ENCODE peak calls at places on chromosomes 12 and 14, in six cellular contexts. X is osteocyte, K is epithelial cell of esophagus, B is pancreas, W is dorsolateral prefrontal cortex, E is GM23338. Y is an unnamed sample.

GRCh38 chr12:26692417-26692816 is 140.6 kb downstream of the ITPR2 start:
- DNase-seq in X (no peak), K (no peak), B (no peak), W (no peak), E (no peak), Y (no peak)

GRCh38 chr14:77882098-77882497 is 82.2 kb downstream of the ADCK1 start:
- DNase-seq in X (no peak), K (peak; percentile 14), B (peak; percentile 25), W (peak; percentile 50), E (no peak), Y (no peak)

GRCh38 chr14:80414080-80414479 is 202.8 kb upstream of the DIO2 start:
- DNase-seq in X (no peak), K (no peak), B (no peak), W (no peak), E (no peak), Y (no peak)

GRCh38 chr14:34355584-34356266 is 106.3 kb downstream of the SPTSSA start:
- DNase-seq in X (no peak), K (peak; percentile 90), B (no peak), W (no peak), E (no peak), Y (no peak)

GRCh38 chr12:23707270-23707669 is 242.2 kb downstream of the SOX5 start:
- DNase-seq in X (no peak), K (no peak), B (no peak), W (no peak), E (no peak), Y (no peak)

GRCh38 chr12:27505124-27505523 is 18.9 kb upstream of the PPFIBP1 start:
- DNase-seq in X (no peak), K (no peak), B (no peak), W (no peak), E (no peak), Y (no peak)

GRCh38 chr12:101697930-101698781 is 716 bp downstream of the CHPT1 start:
- DNase-seq in X (peak; percentile 86), K (peak; percentile 40), B (peak; percentile 40), W (no peak), E (peak; percentile 37), Y (no peak)

GRCh38 chr14:72513994-72514659 is 379.8 kb downstream of the DPF3 start:
- DNase-seq in X (peak; percentile 76), K (peak; percentile 48), B (no peak), W (no peak), E (peak; percentile 77), Y (no peak)

GRCh38 chr14:105013150-105013787 is 7.6 kb downstream of the CDCA4 start:
- DNase-seq in X (no peak), K (no peak), B (no peak), W (no peak), E (no peak), Y (no peak)

GRCh38 chr14:23118506-23119361 is at the start of gene CEBPE:
- DNase-seq in X (no peak), K (no peak), B (no peak), W (no peak), E (no peak), Y (no peak)

GRCh38 chr14:24233538-24233866 is 773 bp downstream of the GMPR2 start:
- DNase-seq in X (no peak), K (no peak), B (no peak), W (no peak), E (no peak), Y (no peak)

GRCh38 chr12:68358532-68359485 is 26.6 kb upstream of the MDM1 start:
- DNase-seq in X (peak; percentile 86), K (peak; percentile 79), B (peak; percentile 39), W (peak; percentile 29), E (peak; percentile 81), Y (no peak)

GRCh38 chr12:26614217-26614616 is 218.8 kb downstream of the ITPR2 start:
- DNase-seq in X (no peak), K (peak; percentile 49), B (no peak), W (no peak), E (peak; percentile 71), Y (no peak)

GRCh38 chr12:2411011-2411410 is 358.2 kb downstream of the CACNA1C start:
- DNase-seq in X (no peak), K (no peak), B (no peak), W (no peak), E (no peak), Y (no peak)

GRCh38 chr12:72141381-72141780 is 130.8 kb upstream of the TRHDE start:
- DNase-seq in X (no peak), K (no peak), B (no peak), W (no peak), E (no peak), Y (no peak)

GRCh38 chr14:31270196-31270772 is 62.7 kb upstream of the HECTD1 start:
- DNase-seq in X (no peak), K (no peak), B (no peak), W (no peak), E (peak; percentile 65), Y (no peak)

GRCh38 chr12:14931359-14931758 is 7.0 kb downstream of the ERP27 start:
- DNase-seq in X (no peak), K (no peak), B (no peak), W (no peak), E (no peak), Y (no peak)

GRCh38 chr12:14927267-14927666 is 11.1 kb downstream of the ERP27 start:
- DNase-seq in X (no peak), K (no peak), B (no peak), W (no peak), E (no peak), Y (no peak)

GRCh38 chr12:14928946-14929345 is 9.4 kb downstream of the ERP27 start:
- DNase-seq in X (no peak), K (peak; percentile 88), B (peak; percentile 64), W (no peak), E (peak; percentile 71), Y (no peak)

GRCh38 chr12:14931791-14932560 is 6.4 kb downstream of the ERP27 start:
- DNase-seq in X (no peak), K (peak; percentile 80), B (no peak), W (no peak), E (no peak), Y (no peak)

GRCh38 chr12:14930299-14930698 is 8.0 kb downstream of the ERP27 start:
- DNase-seq in X (no peak), K (no peak), B (no peak), W (no peak), E (no peak), Y (no peak)
- TF ChIP-seq CTCF in X (peak; percentile 68), K (no peak), B (no peak), W (no peak), E (no peak), Y (no peak)

GRCh38 chr12:19507823-19508222 is 68.5 kb downstream of the AEBP2 start:
- DNase-seq in X (no peak), K (no peak), B (no peak), W (no peak), E (no peak), Y (no peak)
- TF ChIP-seq CTCF in X (peak; percentile 58), K (no peak), B (no peak), W (peak; percentile 69), E (peak; percentile 41), Y (no peak)

GRCh38 chr12:121064116-121064515 is 25.1 kb upstream of the OASL start:
- DNase-seq in X (peak; percentile 10), K (no peak), B (no peak), W (no peak), E (no peak), Y (no peak)

GRCh38 chr12:121059031-121059898 is 20.2 kb upstream of the OASL start:
- DNase-seq in X (peak; percentile 51), K (no peak), B (no peak), W (no peak), E (no peak), Y (peak; percentile 48)

GRCh38 chr12:121060149-121061001 is 21.3 kb upstream of the OASL start:
- DNase-seq in X (peak; percentile 69), K (peak; percentile 48), B (no peak), W (no peak), E (peak; percentile 96), Y (peak; percentile 50)

GRCh38 chr12:121062391-121063045 is 23.5 kb upstream of the OASL start:
- DNase-seq in X (peak; percentile 30), K (no peak), B (no peak), W (no peak), E (no peak), Y (peak; percentile 10)

GRCh38 chr12:121061831-121062230 is 22.8 kb upstream of the OASL start:
- DNase-seq in X (no peak), K (peak; percentile 7), B (no peak), W (no peak), E (no peak), Y (no peak)
- TF ChIP-seq CTCF in X (peak; percentile 35), K (peak; percentile 19), B (no peak), W (peak; percentile 75), E (peak; percentile 33), Y (peak; percentile 37)

DNA sequence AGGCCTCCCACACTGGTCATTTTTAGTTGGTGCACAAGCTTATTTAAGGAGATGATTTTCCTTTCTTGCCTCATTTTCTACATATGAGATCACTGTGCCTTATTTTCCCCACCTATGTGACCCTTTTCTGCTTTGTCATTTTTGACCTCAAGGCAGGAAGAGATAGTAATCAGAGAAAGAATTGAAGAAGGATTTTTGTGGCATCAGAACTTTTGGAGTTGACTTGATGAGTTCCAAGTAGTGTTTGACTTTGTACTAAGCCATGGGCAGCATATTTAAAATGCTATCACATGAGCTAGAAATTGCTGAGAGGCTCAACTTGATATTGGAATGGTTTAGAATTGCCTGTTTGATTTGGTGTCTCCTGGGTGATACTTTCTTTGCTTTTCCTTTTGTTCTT is 440.8 kb downstream of the AEBP2 start:
- DNase-seq in X (no peak), K (no peak), B (no peak), W (no peak), E (no peak), Y (no peak)
- TF ChIP-seq CTCF in X (no peak), K (no peak), B (no peak), W (no peak), E (no peak), Y (no peak)

DNA sequence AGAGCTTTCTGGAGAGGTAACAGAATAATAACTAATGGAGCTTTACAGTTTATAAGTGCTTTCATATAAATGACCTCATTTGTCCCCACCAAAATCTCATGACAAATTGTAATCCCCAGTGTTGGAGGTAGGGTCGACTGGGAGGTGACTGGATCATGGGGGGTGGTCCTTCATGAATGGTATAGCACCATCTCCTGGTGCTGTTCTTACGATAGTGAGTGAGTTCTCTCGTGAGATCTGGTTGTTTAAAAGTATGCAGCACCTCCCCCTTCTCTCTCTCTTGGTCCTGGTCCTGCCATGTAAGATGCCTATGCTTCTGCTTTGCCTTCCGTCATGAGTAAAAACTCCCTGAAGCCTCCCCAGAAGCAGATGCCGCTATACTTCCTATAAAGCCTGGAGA is 423.3 kb upstream of the GARIN6 start:
- DNase-seq in X (no peak), K (no peak), B (no peak), W (no peak), E (peak; percentile 63), Y (no peak)
- TF ChIP-seq CTCF in X (no peak), K (no peak), B (no peak), W (no peak), E (peak; percentile 67), Y (no peak)

DNA sequence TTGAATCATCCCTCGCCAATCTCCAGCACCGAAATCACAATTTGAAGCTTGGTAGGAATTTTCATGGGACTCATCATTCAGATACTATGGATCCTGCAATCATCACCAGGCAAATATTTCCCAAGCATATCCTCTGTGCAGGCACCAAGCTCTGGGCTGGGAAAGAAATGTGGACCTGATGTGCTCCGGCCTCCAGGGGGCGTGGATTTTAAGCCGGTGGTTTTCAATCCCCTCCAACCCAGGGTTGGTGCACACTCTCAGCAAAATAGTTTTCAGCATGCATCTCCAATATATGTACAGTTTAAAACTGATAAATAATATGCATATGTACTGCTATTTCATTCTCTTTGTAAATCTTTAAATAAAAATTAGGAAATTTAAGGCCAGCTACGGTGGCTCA is 98.9 kb downstream of the RBM19 start:
- DNase-seq in X (no peak), K (peak; percentile 27), B (no peak), W (no peak), E (peak; percentile 68), Y (no peak)
- TF ChIP-seq CTCF in X (peak; percentile 47), K (peak; percentile 41), B (no peak), W (no peak), E (peak; percentile 66), Y (peak; percentile 70)

GRCh38 chr14:92885279-92886061 is 37.5 kb upstream of the CHGA start:
- DNase-seq in X (no peak), K (no peak), B (no peak), W (no peak), E (no peak), Y (no peak)
- TF ChIP-seq CTCF in X (no peak), K (no peak), B (no peak), W (no peak), E (no peak), Y (no peak)

Y was measured in type B pancreatic cell.